ENCODE peak calls at places on chromosomes 3 and 15, in six cellular contexts. T is HTR-8/SVneo; I is NCI-H510A treated with DMSO at 0.1 percent for 48 hours; F is NCI-H1417 treated with DMSO at 0.1 percent for 48 hours; E is activated T-cell treated with anti-CD3 and anti-CD28 coated beads, Interleukin-2, amount 50 U/mL, for 1 hour; D is HCEC 1CT. G is an unnamed sample.

GRCh38 chr3:81998139-81998755 is 236.8 kb upstream of the GBE1 start:
- DNase-seq in T (no peak), D (no peak), I (no peak), E (no peak), F (no peak), G (no peak)

GRCh38 chr15:75532413-75533250 is 46.5 kb downstream of the PTPN9 start:
- DNase-seq in D (peak), I (no peak), F (no peak), E (no peak), T (peak), G (peak)

GRCh38 chr3:11634081-11634635 is 9.6 kb downstream of the VGLL4 start:
- DNase-seq in I (no peak), D (no peak), F (no peak), E (no peak), T (no peak), G (no peak)

GRCh38 chr3:112308151-112308911 is 14.3 kb upstream of the SLC9C1 start:
- DNase-seq in I (peak), E (no peak), F (no peak), D (no peak), T (no peak), G (no peak)

GRCh38 chr15:61079529-61079928 is 149.6 kb downstream of the RORA start:
- DNase-seq in E (no peak), I (no peak), D (no peak), F (no peak), T (no peak), G (no peak)

GRCh38 chr3:184581331-184582210 is 20.0 kb downstream of the EPHB3 start:
- DNase-seq in F (no peak), I (no peak), D (no peak), E (no peak), T (no peak), G (no peak)

GRCh38 chr3:114121996-114122709 is 56.7 kb downstream of the DRD3 start:
- DNase-seq in E (no peak), D (peak), T (no peak), I (no peak), F (peak), G (no peak)

GRCh38 chr15:34855397-34855796 is 60.0 kb upstream of the ACTC1 start:
- DNase-seq in E (no peak), F (no peak), D (peak), I (no peak), T (no peak), G (no peak)

GRCh38 chr3:129577925-129578742 is 28.3 kb downstream of the PLXND1 start:
- DNase-seq in D (no peak), F (no peak), I (no peak), E (no peak), T (no peak), G (no peak)

GRCh38 chr3:95775486-95776094 is 1038.8 kb upstream of the EPHA6 start:
- DNase-seq in F (no peak), I (no peak), T (no peak), E (no peak), D (no peak), G (no peak)

GRCh38 chr3:46276497-46277099 is 34.3 kb downstream of the CCR3 start:
- DNase-seq in E (peak), I (peak), F (no peak), T (no peak), D (no peak), G (peak)

GRCh38 chr15:55224892-55225291 is 28.2 kb upstream of the RSL24D1 start:
- DNase-seq in E (no peak), D (peak), I (no peak), F (no peak), T (no peak), G (no peak)

GRCh38 chr3:169945313-169945712 is 21.3 kb upstream of the SEC62 start:
- DNase-seq in I (no peak), T (no peak), E (no peak), F (no peak), D (no peak), G (no peak)

GRCh38 chr15:42593143-42593542 is 17.7 kb downstream of the STARD9 start:
- DNase-seq in T (no peak), I (no peak), F (no peak), E (no peak), D (no peak), G (no peak)

GRCh38 chr15:78307977-78308376 is 8.6 kb upstream of the SKIC8 start:
- DNase-seq in F (no peak), E (no peak), D (no peak), I (no peak), T (no peak), G (no peak)

GRCh38 chr3:57752307-57752706 is 3.8 kb upstream of the SLMAP start:
- DNase-seq in E (no peak), T (peak), I (no peak), D (peak), F (no peak), G (peak)

GRCh38 chr3:149703474-149703873 is 45.6 kb upstream of the WWTR1 start:
- DNase-seq in T (no peak), I (no peak), F (no peak), D (peak), E (no peak), G (no peak)

GRCh38 chr3:117006123-117006522 is 296.5 kb downstream of the TUSC7 start:
- DNase-seq in I (no peak), T (no peak), D (no peak), E (no peak), F (no peak), G (no peak)

GRCh38 chr15:77500986-77501385 is 80.3 kb downstream of the HMG20A start:
- DNase-seq in D (no peak), E (no peak), I (no peak), F (no peak), T (no peak), G (no peak)

GRCh38 chr15:100878601-100879000 is 1.0 kb upstream of the ALDH1A3 start:
- DNase-seq in E (no peak), F (no peak), D (no peak), I (no peak), T (no peak), G (no peak)

GRCh38 chr15:91491131-91491950 is 362.2 kb upstream of the SLCO3A1 start:
- DNase-seq in F (no peak), E (no peak), T (no peak), D (no peak), I (peak), G (no peak)

GRCh38 chr15:100115711-100116090 is 226.1 kb downstream of the ADAMTS17 start:
- DNase-seq in E (no peak), T (no peak), D (no peak), I (no peak), F (no peak), G (no peak)

GRCh38 chr15:85730001-85730820 is 64.5 kb downstream of the KLHL25 start:
- DNase-seq in T (peak), F (peak), I (peak), D (peak), E (no peak), G (peak)

G was measured in Panc1.